ENCODE peak calls at places on chromosomes 11 and 22, in seven cellular contexts. S, F, Z, E, U, H and K are unnamed samples.

GRCh38 chr11:35040221-35040942 is 98.6 kb upstream of the CD44 start:
- DNase-seq in S (peak), F (no peak), Z (peak), E (no peak), U (peak), H (peak), K (peak)

GRCh38 chr11:64660706-64661105 is 62.3 kb downstream of the NRXN2 start:
- DNase-seq in S (no peak), F (no peak), Z (no peak), E (no peak), U (no peak), H (no peak), K (peak)

GRCh38 chr11:69001301-69002081 is 11.6 kb downstream of the MRGPRF start:
- DNase-seq in S (no peak), F (no peak), Z (no peak), E (no peak), U (no peak), H (no peak), K (peak)

GRCh38 chr22:50224071-50224470 is 20.8 kb downstream of the TUBGCP6 start:
- DNase-seq in S (no peak), F (no peak), Z (no peak), E (no peak), U (no peak), H (no peak), K (peak)

GRCh38 chr22:28985581-28986290 is 75.9 kb downstream of the C22orf31 start:
- DNase-seq in S (no peak), F (no peak), Z (no peak), E (no peak), U (no peak), H (no peak), K (no peak)

GRCh38 chr11:59678118-59678812 is 9.4 kb upstream of the PATL1 start:
- DNase-seq in S (peak), F (no peak), Z (no peak), E (no peak), U (peak), H (peak), K (no peak)

GRCh38 chr11:123469089-123469488 is 39.0 kb downstream of the GRAMD1B start:
- DNase-seq in S (no peak), F (no peak), Z (no peak), E (no peak), U (no peak), H (no peak), K (no peak)

GRCh38 chr22:49997932-49998717 is 14.4 kb downstream of the IL17REL start:
- DNase-seq in S (no peak), F (no peak), Z (no peak), E (no peak), U (no peak), H (no peak), K (peak)

GRCh38 chr11:1160231-1161101 is 2.7 kb downstream of the MUC5AC start:
- DNase-seq in S (no peak), F (no peak), Z (no peak), E (no peak), U (no peak), H (no peak), K (peak)

GRCh38 chr11:60700689-60701508 is 1.5 kb downstream of the MS4A8 start:
- DNase-seq in S (peak), F (no peak), Z (peak), E (no peak), U (peak), H (peak), K (no peak)

GRCh38 chr11:63478896-63479295 is 12.1 kb downstream of the PLAAT5 start:
- DNase-seq in S (peak), F (no peak), Z (peak), E (peak), U (peak), H (peak), K (peak)

GRCh38 chr11:3840870-3841425 is at the start of gene RHOG:
- DNase-seq in S (peak), F (peak), Z (peak), E (peak), U (peak), H (no peak), K (peak)

GRCh38 chr22:39500101-39500500 is 2.0 kb upstream of the MIEF1 start:
- DNase-seq in S (no peak), F (no peak), Z (no peak), E (no peak), U (no peak), H (no peak), K (no peak)

GRCh38 chr22:24305260-24305692 is 34.6 kb downstream of the SPECC1L start:
- DNase-seq in S (peak), F (no peak), Z (peak), E (no peak), U (peak), H (no peak), K (peak)

GRCh38 chr11:113242767-113243397 is 71.5 kb upstream of the TTC12 start:
- DNase-seq in S (peak), F (no peak), Z (no peak), E (no peak), U (no peak), H (peak), K (no peak)

GRCh38 chr11:2097356-2097997 is 41.7 kb downstream of the IGF2 start:
- DNase-seq in S (peak), F (no peak), Z (no peak), E (no peak), U (no peak), H (peak), K (peak)

GRCh38 chr11:10778217-10778970 is 27.3 kb downstream of the CTR9 start:
- DNase-seq in S (peak), F (no peak), Z (no peak), E (no peak), U (no peak), H (peak), K (peak)

GRCh38 chr11:120482149-120482548 is 29.4 kb upstream of the GRIK4 start:
- DNase-seq in S (no peak), F (no peak), Z (no peak), E (no peak), U (no peak), H (peak), K (no peak)

GRCh38 chr11:106585061-106585460 is 433.2 kb downstream of the GUCY1A2 start:
- DNase-seq in S (peak), F (no peak), Z (no peak), E (no peak), U (peak), H (peak), K (no peak)

GRCh38 chr11:73168925-73169579 is 26.9 kb upstream of the FCHSD2 start:
- DNase-seq in S (no peak), F (no peak), Z (no peak), E (no peak), U (no peak), H (no peak), K (no peak)

GRCh38 chr11:110031171-110031570 is 62.0 kb upstream of the ZC3H12C start:
- DNase-seq in S (no peak), F (no peak), Z (no peak), E (no peak), U (no peak), H (peak), K (no peak)

GRCh38 chr11:97610000-97610399 is 1220.2 kb downstream of the JRKL start:
- DNase-seq in S (peak), F (no peak), Z (no peak), E (no peak), U (no peak), H (no peak), K (no peak)

GRCh38 chr11:10564030-10564429 is 4.4 kb downstream of the LYVE1 start:
- DNase-seq in S (no peak), F (no peak), Z (no peak), E (no peak), U (no peak), H (no peak), K (no peak)

GRCh38 chr22:31872209-31872608 is 72.1 kb upstream of the YWHAH start:
- DNase-seq in S (no peak), F (no peak), Z (no peak), E (no peak), U (peak), H (no peak), K (peak)

GRCh38 chr11:69468236-69468635 is 13.2 kb upstream of the LINC01488 start:
- DNase-seq in S (no peak), F (no peak), Z (no peak), E (no peak), U (no peak), H (no peak), K (peak)

GRCh38 chr11:67494371-67495233 is 10.6 kb downstream of the PITPNM1 start:
- DNase-seq in S (no peak), F (no peak), Z (no peak), E (no peak), U (no peak), H (no peak), K (peak)

GRCh38 chr11:59857444-59858434 is 8.5 kb downstream of the TCN1 start:
- DNase-seq in S (no peak), F (no peak), Z (no peak), E (no peak), U (peak), H (peak), K (no peak)

GRCh38 chr11:126341760-126342161 is 13.7 kb upstream of the ST3GAL4 start:
- DNase-seq in S (peak), F (no peak), Z (no peak), E (no peak), U (peak), H (peak), K (peak)

GRCh38 chr11:57071829-57072228 is 83.1 kb downstream of the OR5AK2 start:
- DNase-seq in S (peak), F (no peak), Z (no peak), E (no peak), U (no peak), H (peak), K (no peak)